ENCODE peak calls at places on chromosomes 3 and 15, in eight cellular contexts. One of them, this sample, is unnamed.

GRCh38 chr15:39153718-39154117 is 427.2 kb upstream of the THBS1 start:
- DNase-seq in OCI-LY7: no peak
- DNase-seq in GM23338: no peak
- DNase-seq in HCT116: no peak
- DNase-seq in neural progenitor cell: no peak
- DNase-seq in MM.1S: no peak
- DNase-seq in GM23248: peak; percentile 24
- DNase-seq in hepatocyte: peak; percentile 30
- DNase-seq in this sample: peak; percentile 92

GRCh38 chr3:98680723-98681122 is 82.4 kb upstream of the ST3GAL6 start:
- DNase-seq in OCI-LY7: no peak
- DNase-seq in GM23338: no peak
- DNase-seq in HCT116: peak; percentile 89
- DNase-seq in neural progenitor cell: no peak
- DNase-seq in MM.1S: no peak
- DNase-seq in GM23248: peak; percentile 36
- DNase-seq in hepatocyte: no peak
- DNase-seq in this sample: peak; percentile 87

GRCh38 chr15:39692464-39693327 is 89.9 kb downstream of the FSIP1 start:
- DNase-seq in OCI-LY7: no peak
- DNase-seq in GM23338: peak; percentile 49
- DNase-seq in HCT116: no peak
- DNase-seq in neural progenitor cell: peak; percentile 96
- DNase-seq in MM.1S: no peak
- DNase-seq in GM23248: no peak
- DNase-seq in hepatocyte: peak; percentile 41
- DNase-seq in this sample: no peak

GRCh38 chr3:33152363-33153360 is 38.8 kb downstream of the CRTAP start:
- DNase-seq in OCI-LY7: no peak
- DNase-seq in GM23338: no peak
- DNase-seq in HCT116: no peak
- DNase-seq in neural progenitor cell: no peak
- DNase-seq in MM.1S: no peak
- DNase-seq in GM23248: peak; percentile 17
- DNase-seq in hepatocyte: no peak
- DNase-seq in this sample: peak; percentile 50

GRCh38 chr3:38609386-38610111 is 39.9 kb downstream of the SCN5A start:
- DNase-seq in OCI-LY7: no peak
- DNase-seq in GM23338: no peak
- DNase-seq in HCT116: no peak
- DNase-seq in neural progenitor cell: no peak
- DNase-seq in MM.1S: no peak
- DNase-seq in GM23248: no peak
- DNase-seq in hepatocyte: no peak
- DNase-seq in this sample: no peak

GRCh38 chr15:80494311-80494710 is 90.1 kb downstream of the ARNT2 start:
- DNase-seq in OCI-LY7: no peak
- DNase-seq in GM23338: no peak
- DNase-seq in HCT116: no peak
- DNase-seq in neural progenitor cell: no peak
- DNase-seq in MM.1S: no peak
- DNase-seq in GM23248: peak; percentile 68
- DNase-seq in hepatocyte: no peak
- DNase-seq in this sample: peak; percentile 47

GRCh38 chr3:194301730-194302129 is 49.4 kb downstream of the CPN2 start:
- DNase-seq in OCI-LY7: no peak
- DNase-seq in GM23338: no peak
- DNase-seq in HCT116: no peak
- DNase-seq in neural progenitor cell: no peak
- DNase-seq in MM.1S: no peak
- DNase-seq in GM23248: no peak
- DNase-seq in hepatocyte: no peak
- DNase-seq in this sample: no peak

GRCh38 chr3:5267889-5268288 is 80.4 kb downstream of the EDEM1 start:
- DNase-seq in OCI-LY7: no peak
- DNase-seq in GM23338: no peak
- DNase-seq in HCT116: no peak
- DNase-seq in neural progenitor cell: no peak
- DNase-seq in MM.1S: no peak
- DNase-seq in GM23248: no peak
- DNase-seq in hepatocyte: no peak
- DNase-seq in this sample: no peak

GRCh38 chr15:68674975-68675374 is 96.2 kb downstream of the CORO2B start:
- DNase-seq in OCI-LY7: peak; percentile 25
- DNase-seq in GM23338: no peak
- DNase-seq in HCT116: no peak
- DNase-seq in neural progenitor cell: peak; percentile 58
- DNase-seq in MM.1S: peak; percentile 46
- DNase-seq in GM23248: no peak
- DNase-seq in hepatocyte: no peak
- DNase-seq in this sample: no peak

GRCh38 chr3:33144433-33144832 is 30.6 kb downstream of the CRTAP start:
- DNase-seq in OCI-LY7: peak; percentile 31
- DNase-seq in GM23338: peak; percentile 85
- DNase-seq in HCT116: no peak
- DNase-seq in neural progenitor cell: peak; percentile 69
- DNase-seq in MM.1S: no peak
- DNase-seq in GM23248: no peak
- DNase-seq in hepatocyte: no peak
- DNase-seq in this sample: peak; percentile 21

GRCh38 chr3:195900426-195901355 is 7.7 kb downstream of the TNK2 start:
- DNase-seq in OCI-LY7: peak; percentile 34
- DNase-seq in GM23338: no peak
- DNase-seq in HCT116: no peak
- DNase-seq in neural progenitor cell: no peak
- DNase-seq in MM.1S: no peak
- DNase-seq in GM23248: peak; percentile 49
- DNase-seq in hepatocyte: peak; percentile 3
- DNase-seq in this sample: peak; percentile 86

GRCh38 chr15:74847462-74847861 is 4.5 kb upstream of the ULK3 start:
- DNase-seq in OCI-LY7: no peak
- DNase-seq in GM23338: no peak
- DNase-seq in HCT116: no peak
- DNase-seq in neural progenitor cell: no peak
- DNase-seq in MM.1S: no peak
- DNase-seq in GM23248: no peak
- DNase-seq in hepatocyte: no peak
- DNase-seq in this sample: no peak

GRCh38 chr3:114527036-114527644 is 233.3 kb downstream of the TIGIT start:
- DNase-seq in OCI-LY7: peak; percentile 2
- DNase-seq in GM23338: peak; percentile 60
- DNase-seq in HCT116: no peak
- DNase-seq in neural progenitor cell: peak; percentile 28
- DNase-seq in MM.1S: no peak
- DNase-seq in GM23248: peak; percentile 53
- DNase-seq in hepatocyte: no peak
- DNase-seq in this sample: peak; percentile 27

GRCh38 chr15:95259513-95259912 is 1028.2 kb downstream of the MCTP2 start:
- DNase-seq in OCI-LY7: peak; percentile 34
- DNase-seq in GM23338: peak; percentile 87
- DNase-seq in HCT116: peak; percentile 69
- DNase-seq in neural progenitor cell: peak; percentile 86
- DNase-seq in MM.1S: peak; percentile 72
- DNase-seq in GM23248: peak; percentile 86
- DNase-seq in hepatocyte: peak; percentile 82
- DNase-seq in this sample: peak; percentile 82

GRCh38 chr15:66581972-66582537 is 16.3 kb upstream of the LCTL start:
- DNase-seq in OCI-LY7: no peak
- DNase-seq in GM23338: no peak
- DNase-seq in HCT116: no peak
- DNase-seq in neural progenitor cell: no peak
- DNase-seq in MM.1S: no peak
- DNase-seq in GM23248: no peak
- DNase-seq in hepatocyte: no peak
- DNase-seq in this sample: no peak

GRCh38 chr3:151992326-151993041 is 119.0 kb downstream of the SUCNR1 start:
- DNase-seq in OCI-LY7: no peak
- DNase-seq in GM23338: no peak
- DNase-seq in HCT116: no peak
- DNase-seq in neural progenitor cell: no peak
- DNase-seq in MM.1S: no peak
- DNase-seq in GM23248: no peak
- DNase-seq in hepatocyte: no peak
- DNase-seq in this sample: no peak

GRCh38 chr3:71702131-71703024 is 22.8 kb downstream of the EIF4E3 start:
- DNase-seq in OCI-LY7: no peak
- DNase-seq in GM23338: no peak
- DNase-seq in HCT116: no peak
- DNase-seq in neural progenitor cell: no peak
- DNase-seq in MM.1S: no peak
- DNase-seq in GM23248: no peak
- DNase-seq in hepatocyte: no peak
- DNase-seq in this sample: peak; percentile 52

GRCh38 chr3:188884299-188885043 is 287.3 kb upstream of the TPRG1 start:
- DNase-seq in OCI-LY7: no peak
- DNase-seq in GM23338: no peak
- DNase-seq in HCT116: no peak
- DNase-seq in neural progenitor cell: no peak
- DNase-seq in MM.1S: no peak
- DNase-seq in GM23248: no peak
- DNase-seq in hepatocyte: no peak
- DNase-seq in this sample: no peak

GRCh38 chr15:58065445-58066041 is at the start of gene ALDH1A2:
- DNase-seq in OCI-LY7: no peak
- DNase-seq in GM23338: peak; percentile 80
- DNase-seq in HCT116: no peak
- DNase-seq in neural progenitor cell: peak; percentile 71
- DNase-seq in MM.1S: no peak
- DNase-seq in GM23248: no peak
- DNase-seq in hepatocyte: peak; percentile 35
- DNase-seq in this sample: no peak

GRCh38 chr3:70990723-70991122 is 592.8 kb downstream of the FOXP1 start:
- DNase-seq in OCI-LY7: no peak
- DNase-seq in GM23338: no peak
- DNase-seq in HCT116: no peak
- DNase-seq in neural progenitor cell: no peak
- DNase-seq in MM.1S: no peak
- DNase-seq in GM23248: peak; percentile 43
- DNase-seq in hepatocyte: no peak
- DNase-seq in this sample: no peak

DNA sequence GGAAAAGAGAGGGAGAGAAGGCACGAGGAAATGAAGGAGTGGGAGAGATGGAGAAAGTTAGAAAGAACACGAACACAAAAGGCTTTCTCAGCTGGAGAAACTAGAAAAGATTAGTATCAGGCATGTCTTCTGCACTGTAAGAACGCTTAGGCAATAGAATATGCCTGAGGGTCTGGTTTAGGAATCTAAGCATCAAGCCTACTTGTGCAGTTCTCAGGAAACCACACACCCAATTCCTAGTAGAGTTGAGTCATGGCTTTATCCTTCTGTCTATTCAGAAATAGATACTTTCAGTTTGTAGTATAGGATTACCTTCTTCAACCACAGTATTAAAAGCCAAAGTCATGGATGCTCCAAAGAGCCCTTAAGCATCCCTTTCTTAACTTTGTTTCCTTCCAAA is 969.4 kb downstream of the NTRK3 start:
- DNase-seq in OCI-LY7: no peak
- DNase-seq in GM23338: no peak
- DNase-seq in HCT116: no peak
- DNase-seq in neural progenitor cell: no peak
- DNase-seq in MM.1S: no peak
- DNase-seq in GM23248: peak; percentile 40
- DNase-seq in hepatocyte: peak; percentile 33
- DNase-seq in this sample: peak; percentile 66
- TF ChIP-seq EZH2phosphoT487 in OCI-LY7: no peak
- TF ChIP-seq EZH2phosphoT487 in GM23338: no peak
- TF ChIP-seq EZH2phosphoT487 in HCT116: no peak
- TF ChIP-seq EZH2phosphoT487 in neural progenitor cell: no peak
- TF ChIP-seq EZH2phosphoT487 in MM.1S: no peak
- TF ChIP-seq EZH2phosphoT487 in GM23248: no peak
- TF ChIP-seq EZH2phosphoT487 in hepatocyte: no peak
- TF ChIP-seq EZH2phosphoT487 in this sample: no peak

GRCh38 chr3:179027326-179027900 is 44.2 kb downstream of the ZMAT3 start:
- DNase-seq in OCI-LY7: no peak
- DNase-seq in GM23338: peak; percentile 39
- DNase-seq in HCT116: no peak
- DNase-seq in neural progenitor cell: peak; percentile 20
- DNase-seq in MM.1S: no peak
- DNase-seq in GM23248: peak; percentile 35
- DNase-seq in hepatocyte: peak; percentile 39
- DNase-seq in this sample: no peak

GRCh38 chr3:179026636-179027035 is 45.0 kb downstream of the ZMAT3 start:
- DNase-seq in OCI-LY7: no peak
- DNase-seq in GM23338: no peak
- DNase-seq in HCT116: no peak
- DNase-seq in neural progenitor cell: no peak
- DNase-seq in MM.1S: no peak
- DNase-seq in GM23248: peak; percentile 56
- DNase-seq in hepatocyte: no peak
- DNase-seq in this sample: no peak

GRCh38 chr3:179029096-179029495 is 42.5 kb downstream of the ZMAT3 start:
- DNase-seq in OCI-LY7: no peak
- DNase-seq in GM23338: no peak
- DNase-seq in HCT116: no peak
- DNase-seq in neural progenitor cell: no peak
- DNase-seq in MM.1S: no peak
- DNase-seq in GM23248: no peak
- DNase-seq in hepatocyte: no peak
- DNase-seq in this sample: no peak

DNA sequence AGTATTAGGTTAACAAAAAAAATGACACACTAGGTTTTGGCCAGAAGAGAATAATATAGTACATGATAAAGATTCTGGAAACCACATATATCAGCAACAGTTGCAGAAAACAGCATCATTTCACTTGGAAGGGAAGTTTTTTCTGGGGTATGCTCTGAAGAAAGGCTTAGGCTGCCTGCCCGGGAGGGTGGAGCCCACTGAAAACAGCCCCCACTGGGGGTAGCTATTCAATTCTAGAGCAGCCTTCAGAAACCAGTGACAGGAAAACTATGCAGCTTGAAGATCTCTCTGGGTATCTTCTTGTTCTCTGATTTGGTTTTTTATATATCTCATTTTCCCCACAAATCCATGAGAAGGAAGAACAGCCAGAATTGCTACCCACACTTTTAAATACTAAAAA is 43.2 kb downstream of the ZMAT3 start:
- DNase-seq in OCI-LY7: no peak
- DNase-seq in GM23338: no peak
- DNase-seq in HCT116: no peak
- DNase-seq in neural progenitor cell: no peak
- DNase-seq in MM.1S: no peak
- DNase-seq in GM23248: no peak
- DNase-seq in hepatocyte: no peak
- DNase-seq in this sample: no peak
- H3K79me2 ChIP-seq in OCI-LY7: no peaks in the 10 kb centered on the region
- H3K79me2 ChIP-seq in GM23338: no peaks in the 10 kb centered on the region
- H3K79me2 ChIP-seq in HCT116: no peaks in the 10 kb centered on the region
- H3K79me2 ChIP-seq in neural progenitor cell: no peaks in the 10 kb centered on the region
- H3K79me2 ChIP-seq in MM.1S: no peaks in the 10 kb centered on the region
- H3K79me2 ChIP-seq in GM23248: peaks cover 71% of the 10 kb centered on the region
- H3K79me2 ChIP-seq in hepatocyte: no peaks in the 10 kb centered on the region
- H3K79me2 ChIP-seq in this sample: no peaks in the 10 kb centered on the region

GRCh38 chr15:96322401-96323249 is 7.9 kb upstream of the NR2F2 start:
- DNase-seq in OCI-LY7: no peak
- DNase-seq in GM23338: peak; percentile 70
- DNase-seq in HCT116: no peak
- DNase-seq in neural progenitor cell: peak; percentile 78
- DNase-seq in MM.1S: no peak
- DNase-seq in GM23248: peak; percentile 48
- DNase-seq in hepatocyte: peak; percentile 26
- DNase-seq in this sample: peak; percentile 10
- H2AFZ ChIP-seq in OCI-LY7: no peak overlapping the region
- H2AFZ ChIP-seq in GM23338: peak overlapping the region; percentile 84
- H2AFZ ChIP-seq in HCT116: no peak overlapping the region
- H2AFZ ChIP-seq in neural progenitor cell: no peak overlapping the region
- H2AFZ ChIP-seq in MM.1S: peak overlapping the region; percentile 47
- H2AFZ ChIP-seq in GM23248: peak overlapping the region; percentile 93
- H2AFZ ChIP-seq in hepatocyte: peak overlapping the region; percentile 66
- H2AFZ ChIP-seq in this sample: peak overlapping the region; percentile 91

GRCh38 chr3:176906046-176906905 is 291.0 kb downstream of the TBL1XR1 start:
- DNase-seq in OCI-LY7: no peak
- DNase-seq in GM23338: peak; percentile 24
- DNase-seq in HCT116: no peak
- DNase-seq in neural progenitor cell: no peak
- DNase-seq in MM.1S: no peak
- DNase-seq in GM23248: peak; percentile 54
- DNase-seq in hepatocyte: peak; percentile 70
- DNase-seq in this sample: peak; percentile 51
- TF ChIP-seq EZH2phosphoT487 in OCI-LY7: no peak
- TF ChIP-seq EZH2phosphoT487 in GM23338: no peak
- TF ChIP-seq EZH2phosphoT487 in HCT116: no peak
- TF ChIP-seq EZH2phosphoT487 in neural progenitor cell: no peak
- TF ChIP-seq EZH2phosphoT487 in MM.1S: no peak
- TF ChIP-seq EZH2phosphoT487 in GM23248: no peak
- TF ChIP-seq EZH2phosphoT487 in hepatocyte: no peak
- TF ChIP-seq EZH2phosphoT487 in this sample: no peak